ENCODE peak calls at places on chromosomes 11 and 22, in six cellular contexts. Y is progenitor cell of endocrine pancreas; E is activated CD4-positive, alpha-beta T cell treated with anti-CD3 and anti-CD28 coated beads, Interleukin-2, amount 50 U/mL, for 1 hour; S is NCI-H774; R is heart left ventricle; Q is T47D. T is an unnamed sample.

GRCh38 chr22:42437488-42438292 is 5.5 kb upstream of the NFAM1 start:
- DNase-seq in Q (peak; percentile 47), S (peak; percentile 57), R (peak; percentile 72), E (peak; percentile 82), Y (peak; percentile 88), T (peak; percentile 84)

GRCh38 chr11:19672591-19673206 is 39.9 kb upstream of the NAV2 start:
- DNase-seq in R (no peak), S (no peak), E (no peak), Y (no peak), Q (no peak), T (no peak)

GRCh38 chr22:35443338-35443737 is 43.4 kb downstream of the MCM5 start:
- DNase-seq in E (no peak), Q (no peak), R (no peak), S (no peak), Y (no peak), T (no peak)

GRCh38 chr11:129639300-129639699 is 176.3 kb upstream of the TMEM45B start:
- DNase-seq in R (no peak), E (no peak), S (no peak), Y (no peak), Q (no peak), T (no peak)

GRCh38 chr11:128548655-128549255 is 38.6 kb downstream of the ETS1 start:
- DNase-seq in E (peak; percentile 13), R (peak; percentile 81), Y (no peak), Q (no peak), S (no peak), T (peak; percentile 35)

GRCh38 chr11:36007127-36007824 is 63.4 kb downstream of the LDLRAD3 start:
- DNase-seq in Q (peak; percentile 28), Y (no peak), S (no peak), E (no peak), R (no peak), T (no peak)

GRCh38 chr11:48081151-48082010 is 101.0 kb downstream of the PTPRJ start:
- DNase-seq in E (peak; percentile 11), R (peak; percentile 89), Q (no peak), Y (no peak), S (no peak), T (no peak)

GRCh38 chr22:23137905-23138520 is 3.8 kb downstream of the RSPH14 start:
- DNase-seq in R (no peak), Q (no peak), E (peak; percentile 28), Y (no peak), S (no peak), T (peak; percentile 51)

GRCh38 chr22:20798974-20799373 is 25.1 kb downstream of the SERPIND1 start:
- DNase-seq in Q (no peak), Y (no peak), S (no peak), R (no peak), E (no peak), T (no peak)

GRCh38 chr22:23655891-23656475 is 23.9 kb upstream of the DRICH1 start:
- DNase-seq in S (no peak), R (no peak), E (no peak), Q (no peak), Y (no peak), T (no peak)

GRCh38 chr11:17129003-17129402 is 51.5 kb upstream of the RPS13 start:
- DNase-seq in Q (no peak), S (no peak), R (no peak), Y (no peak), E (no peak), T (no peak)

GRCh38 chr11:10484461-10485180 is 29.6 kb downstream of the AMPD3 start:
- DNase-seq in S (no peak), Q (no peak), E (no peak), R (no peak), Y (no peak), T (no peak)

GRCh38 chr22:18119409-18120110 is 9.0 kb downstream of the TUBA8 start:
- DNase-seq in Y (no peak), Q (no peak), R (peak; percentile 86), E (no peak), S (no peak), T (no peak)

GRCh38 chr11:17405232-17406005 is 17.0 kb upstream of the KCNJ11 start:
- DNase-seq in E (no peak), Y (no peak), S (peak; percentile 41), Q (no peak), R (peak; percentile 93), T (no peak)

GRCh38 chr11:75615709-75616108 is 53.1 kb downstream of the MAP6 start:
- DNase-seq in S (no peak), E (no peak), R (no peak), Y (no peak), Q (no peak), T (no peak)

GRCh38 chr22:16954060-16954403 is 54.0 kb downstream of the GAB4 start:
- DNase-seq in E (no peak), R (no peak), Q (no peak), S (no peak), Y (no peak), T (no peak)

GRCh38 chr22:38218661-38219331 is 17.0 kb downstream of the MAFF start:
- DNase-seq in Y (peak; percentile 34), Q (peak; percentile 35), E (peak; percentile 20), S (no peak), R (peak; percentile 86), T (no peak)

GRCh38 chr11:61195710-61196109 is 7.6 kb upstream of the PGA3 start:
- DNase-seq in S (no peak), Y (no peak), Q (no peak), E (no peak), R (no peak), T (no peak)

GRCh38 chr11:19200410-19201201 is 1.2 kb downstream of the CSRP3 start:
- DNase-seq in R (peak; percentile 52), Q (no peak), E (no peak), Y (no peak), S (no peak), T (no peak)

GRCh38 chr11:36817336-36817965 is 219.4 kb upstream of the RAG2 start:
- DNase-seq in R (no peak), E (no peak), S (no peak), Y (no peak), Q (no peak), T (no peak)

GRCh38 chr22:38788417-38788816 is 5.5 kb downstream of the DNAL4 start:
- DNase-seq in E (no peak), R (peak; percentile 67), Y (no peak), Q (no peak), S (no peak), T (no peak)

GRCh38 chr22:22942511-22943329 is 55.1 kb downstream of the IGLL5 start:
- DNase-seq in Q (no peak), E (peak; percentile 78), R (peak; percentile 54), Y (peak; percentile 63), S (peak; percentile 18), T (peak; percentile 77)

GRCh38 chr11:82675838-82676237 is 57.8 kb downstream of the FAM181B start:
- DNase-seq in S (no peak), Q (no peak), R (no peak), E (no peak), Y (no peak), T (no peak)

GRCh38 chr22:19880786-19881569 is 26.3 kb upstream of the GNB1L start:
- DNase-seq in Q (no peak), Y (peak; percentile 35), S (no peak), E (no peak), R (peak; percentile 72), T (no peak)

GRCh38 chr11:67032830-67033555 is 10.1 kb downstream of the SYT12 start:
- DNase-seq in S (no peak), Y (no peak), Q (no peak), E (no peak), R (no peak), T (no peak)

GRCh38 chr11:64916040-64916847 is 765 bp downstream of the ATG2A start:
- DNase-seq in R (no peak), E (peak; percentile 20), S (no peak), Q (peak; percentile 52), Y (no peak), T (peak; percentile 48)

T was measured in CD4-positive, CD25-positive, alpha-beta regulatory T cell.